ENCODE peak calls at places on chromosomes 11 and 22, in seven cellular contexts. W, F, P, Z, X, C and G are unnamed samples.

GRCh38 chr22:23278883-23279675 is 98.8 kb downstream of the BCR start:
- DNase-seq in W (no peak), F (no peak), P (no peak), Z (no peak), X (peak), C (peak), G (no peak)

GRCh38 chr11:61193596-61193995 is 9.7 kb upstream of the PGA3 start:
- DNase-seq in W (no peak), F (peak), P (no peak), Z (no peak), X (no peak), C (no peak), G (no peak)

GRCh38 chr11:32431657-32432056 is 3.7 kb downstream of the WT1 start:
- DNase-seq in W (no peak), F (no peak), P (no peak), Z (no peak), X (no peak), C (no peak), G (no peak)

GRCh38 chr11:96424693-96425092 is 34.9 kb downstream of the JRKL start:
- DNase-seq in W (no peak), F (no peak), P (peak), Z (no peak), X (no peak), C (no peak), G (no peak)

GRCh38 chr22:26182723-26183122 is 13.5 kb downstream of the SEZ6L start:
- DNase-seq in W (no peak), F (no peak), P (no peak), Z (no peak), X (no peak), C (no peak), G (no peak)

GRCh38 chr11:75499423-75500305 is 26.1 kb downstream of the GDPD5 start:
- DNase-seq in W (no peak), F (no peak), P (peak), Z (no peak), X (no peak), C (peak), G (no peak)

GRCh38 chr22:39408173-39408572 is 8.6 kb downstream of the TAB1 start:
- DNase-seq in W (no peak), F (no peak), P (no peak), Z (no peak), X (no peak), C (no peak), G (no peak)

GRCh38 chr11:1041471-1041870 is 5.0 kb upstream of the MUC6 start:
- DNase-seq in W (no peak), F (no peak), P (no peak), Z (no peak), X (peak), C (peak), G (no peak)

GRCh38 chr11:130462931-130463330 is 14.5 kb downstream of the ADAMTS15 start:
- DNase-seq in W (no peak), F (no peak), P (no peak), Z (no peak), X (no peak), C (no peak), G (no peak)

GRCh38 chr22:37544955-37545702 is 15.2 kb upstream of the CDC42EP1 start:
- DNase-seq in W (peak), F (peak), P (peak), Z (peak), X (peak), C (no peak), G (peak)

GRCh38 chr11:47917643-47918369 is 62.6 kb upstream of the PTPRJ start:
- DNase-seq in W (no peak), F (no peak), P (peak), Z (no peak), X (peak), C (peak), G (peak)

GRCh38 chr22:46668116-46668515 is 47.9 kb downstream of the GRAMD4 start:
- DNase-seq in W (no peak), F (no peak), P (no peak), Z (no peak), X (no peak), C (no peak), G (no peak)

GRCh38 chr11:92752122-92752521 is 217.3 kb upstream of the MTNR1B start:
- DNase-seq in W (no peak), F (no peak), P (no peak), Z (no peak), X (no peak), C (no peak), G (no peak)

GRCh38 chr11:111310088-111310487 is 11.7 kb downstream of the POU2AF3 start:
- DNase-seq in W (no peak), F (no peak), P (no peak), Z (no peak), X (no peak), C (no peak), G (no peak)

GRCh38 chr11:12118940-12119339 is 8.6 kb downstream of the MICAL2 start:
- DNase-seq in W (no peak), F (no peak), P (no peak), Z (no peak), X (no peak), C (no peak), G (no peak)

GRCh38 chr11:41201156-41201555 is 258.3 kb downstream of the LRRC4C start:
- DNase-seq in W (peak), F (peak), P (peak), Z (no peak), X (no peak), C (peak), G (peak)

GRCh38 chr11:44857490-44857889 is 93.2 kb downstream of the TP53I11 start:
- DNase-seq in W (no peak), F (no peak), P (no peak), Z (no peak), X (no peak), C (no peak), G (no peak)

GRCh38 chr22:43859621-43860020 is 2.7 kb downstream of the SULT4A1 start:
- DNase-seq in W (no peak), F (no peak), P (no peak), Z (no peak), X (no peak), C (no peak), G (no peak)

GRCh38 chr11:16096336-16096735 is 260.0 kb downstream of the SOX6 start:
- DNase-seq in W (no peak), F (no peak), P (peak), Z (no peak), X (no peak), C (peak), G (no peak)

GRCh38 chr22:38755911-38756532 is at the start of gene SUN2:
- DNase-seq in W (peak), F (peak), P (peak), Z (peak), X (peak), C (peak), G (peak)

GRCh38 chr11:110430267-110431211 is 791 bp downstream of the FDX1 start:
- DNase-seq in W (peak), F (no peak), P (peak), Z (peak), X (peak), C (no peak), G (no peak)

GRCh38 chr22:33492210-33492651 is 428.0 kb downstream of the LARGE1 start:
- DNase-seq in W (no peak), F (no peak), P (no peak), Z (no peak), X (no peak), C (no peak), G (no peak)

DNA sequence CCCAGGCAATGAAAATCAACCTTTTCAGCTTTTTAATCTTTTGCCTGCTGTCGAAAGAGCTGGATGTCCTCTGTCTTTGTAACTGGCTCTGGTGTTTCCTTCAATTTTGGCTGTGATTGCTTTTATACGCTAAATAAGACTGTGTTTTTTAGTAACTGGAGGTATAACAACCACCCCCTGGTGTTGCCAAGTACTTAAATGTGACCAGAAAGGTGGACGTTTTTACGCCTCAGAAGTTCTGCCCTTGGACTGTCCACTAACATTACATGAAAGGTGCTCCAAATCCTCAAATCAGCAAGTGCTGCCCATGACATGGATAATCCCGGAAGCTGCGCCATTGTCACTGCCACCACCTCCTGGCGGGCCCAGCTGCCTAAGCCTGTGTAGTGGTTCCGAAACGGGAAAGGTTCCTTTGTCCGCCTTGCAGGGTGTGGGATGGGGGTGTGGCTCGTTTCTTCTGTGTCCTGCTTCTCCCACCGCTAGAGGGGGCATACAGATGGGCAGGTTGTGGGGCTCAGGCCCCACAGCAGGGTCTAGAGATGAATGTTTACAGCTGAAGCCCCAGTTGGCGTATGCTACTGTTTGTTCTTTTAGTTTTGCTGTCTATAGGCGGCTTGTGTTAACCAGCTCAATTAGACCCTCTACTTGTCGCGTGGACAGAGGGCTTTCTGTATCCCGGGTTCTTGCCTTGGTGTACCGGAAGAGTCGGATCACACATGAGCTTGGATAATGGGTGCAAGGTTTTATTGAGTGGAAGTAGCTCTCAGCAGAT is 82.2 kb upstream of the SEPTIN5 start:
- DNase-seq in W (peak), F (no peak), P (peak), Z (no peak), X (no peak), C (peak), G (no peak)
- TF ChIP-seq CTCF in W (peak), F (peak), P (peak), Z (no peak), X (no peak), C (peak), G (peak)

GRCh38 chr11:121119444-121119843 is 18.4 kb downstream of the TECTA start:
- DNase-seq in W (no peak), F (peak), P (no peak), Z (no peak), X (no peak), C (no peak), G (no peak)
- TF ChIP-seq CTCF in W (peak), F (peak), P (no peak), Z (no peak), X (no peak), C (no peak), G (no peak)

GRCh38 chr22:31754813-31755212 is 994 bp downstream of the DEPDC5 start:
- DNase-seq in W (no peak), F (no peak), P (peak), Z (no peak), X (no peak), C (no peak), G (no peak)

GRCh38 chr22:31750365-31751284 is 693 bp upstream of the PRR14L start:
- DNase-seq in W (no peak), F (no peak), P (no peak), Z (no peak), X (no peak), C (no peak), G (no peak)

GRCh38 chr22:31752096-31752847 is 1.5 kb upstream of the DEPDC5 start:
- DNase-seq in W (no peak), F (peak), P (no peak), Z (no peak), X (no peak), C (no peak), G (no peak)

GRCh38 chr22:31753005-31753633 is 700 bp upstream of the DEPDC5 start:
- DNase-seq in W (peak), F (peak), P (peak), Z (no peak), X (peak), C (peak), G (no peak)

GRCh38 chr22:31753634-31754471 is at the start of gene DEPDC5:
- DNase-seq in W (peak), F (peak), P (peak), Z (peak), X (peak), C (peak), G (peak)
- TF ChIP-seq CTCF in W (no peak), F (no peak), P (peak), Z (no peak), X (no peak), C (no peak), G (no peak)

GRCh38 chr11:117231637-117232021 is 244 bp downstream of the PCSK7 start:
- DNase-seq in W (no peak), F (no peak), P (no peak), Z (no peak), X (no peak), C (no peak), G (no peak)

GRCh38 chr11:117229931-117230285 is 2.0 kb downstream of the PCSK7 start:
- DNase-seq in W (no peak), F (no peak), P (no peak), Z (no peak), X (no peak), C (no peak), G (no peak)

GRCh38 chr11:117229411-117229810 is 2.5 kb downstream of the PCSK7 start:
- DNase-seq in W (no peak), F (no peak), P (no peak), Z (no peak), X (no peak), C (no peak), G (no peak)

GRCh38 chr11:117230981-117231636 is 764 bp downstream of the PCSK7 start:
- DNase-seq in W (no peak), F (no peak), P (no peak), Z (no peak), X (no peak), C (peak), G (no peak)

DNA sequence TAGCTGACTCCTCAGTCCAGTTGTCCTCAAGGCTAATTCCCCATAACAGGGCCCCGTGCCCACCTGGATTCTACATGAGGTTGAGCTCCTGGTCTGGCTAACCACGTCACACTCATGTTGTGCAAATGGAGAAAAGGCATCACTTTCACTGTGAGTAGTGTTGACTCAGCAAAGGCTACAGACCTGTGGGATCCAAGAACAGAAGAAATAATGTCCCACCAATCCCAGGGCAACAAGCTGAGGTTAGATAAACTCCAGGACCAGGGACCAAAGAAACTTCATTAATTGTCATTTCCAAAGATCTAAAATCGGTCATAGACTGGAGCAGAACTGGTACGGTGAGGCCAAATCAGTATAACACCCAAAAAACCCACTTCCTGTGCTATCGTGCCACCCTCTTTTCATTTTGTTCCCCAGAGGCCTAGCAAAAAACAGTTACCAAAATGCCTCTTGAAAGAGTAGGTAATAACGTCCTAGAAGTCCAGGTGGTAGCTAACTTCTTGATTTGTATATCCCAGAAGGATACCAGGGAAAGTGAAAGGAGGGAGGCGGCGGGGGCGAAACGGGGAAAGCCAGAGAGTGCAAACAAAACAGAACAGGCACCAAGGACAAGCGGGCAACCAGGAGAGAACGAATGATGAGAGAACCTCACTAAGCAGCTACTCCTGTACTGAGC is 1.4 kb downstream of the PCSK7 start:
- DNase-seq in W (no peak), F (no peak), P (peak), Z (peak), X (no peak), C (no peak), G (no peak)
- TF ChIP-seq CTCF in W (no peak), F (no peak), P (no peak), Z (no peak), X (no peak), C (no peak), G (no peak)

GRCh38 chr11:121226415-121227263 is 65.9 kb upstream of the SC5D start:
- DNase-seq in W (no peak), F (no peak), P (no peak), Z (no peak), X (no peak), C (no peak), G (no peak)
- TF ChIP-seq CTCF in W (no peak), F (no peak), P (no peak), Z (no peak), X (no peak), C (no peak), G (no peak)

DNA sequence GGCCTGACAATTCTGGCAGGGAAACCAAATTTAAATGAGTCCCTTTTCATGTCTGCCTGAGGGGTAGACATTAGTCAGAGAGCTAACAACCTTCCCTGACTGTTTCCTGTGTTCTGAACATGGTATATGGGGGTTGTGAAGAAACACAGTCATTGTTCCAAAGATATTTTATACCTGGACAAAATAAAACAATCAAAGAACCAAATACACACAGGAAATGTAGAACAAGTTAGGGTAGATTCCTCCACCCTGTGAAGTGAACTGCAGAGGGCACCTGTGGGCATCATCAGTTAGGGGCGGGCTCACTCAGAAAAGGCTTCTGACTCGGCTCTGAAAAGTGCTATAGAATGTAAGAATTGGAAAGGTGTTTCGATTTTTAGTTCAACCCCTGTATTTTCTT is 231.9 kb upstream of the CADM1 start:
- DNase-seq in W (no peak), F (no peak), P (no peak), Z (no peak), X (no peak), C (no peak), G (no peak)
- TF ChIP-seq CTCF in W (no peak), F (no peak), P (no peak), Z (no peak), X (no peak), C (no peak), G (no peak)